ENCODE peak calls at places on chromosomes 3 and 15, in nine cellular contexts. One of them, this sample, is unnamed.

GRCh38 chr15:77830041-77830440 is 197.3 kb upstream of the LINGO1 start:
- DNase-seq in 8988T: no peak
- DNase-seq in GM03348: no peak
- DNase-seq in KG1: no peak
- DNase-seq in IMR-90: peak
- DNase-seq in transverse colon: no peak
- DNase-seq in upper lobe of left lung: no peak
- DNase-seq in ACHN: peak
- DNase-seq in NCI-H2227 treated with DMSO at 0.1 percent for 48 hours: no peak
- DNase-seq in this sample: no peak

GRCh38 chr3:134652409-134652831 is 1.6 kb upstream of the KY start:
- DNase-seq in 8988T: no peak
- DNase-seq in GM03348: peak
- DNase-seq in KG1: no peak
- DNase-seq in IMR-90: peak
- DNase-seq in transverse colon: no peak
- DNase-seq in upper lobe of left lung: peak
- DNase-seq in ACHN: no peak
- DNase-seq in NCI-H2227 treated with DMSO at 0.1 percent for 48 hours: no peak
- DNase-seq in this sample: peak

GRCh38 chr3:42210731-42211130 is 55.3 kb downstream of the CCK start:
- DNase-seq in 8988T: no peak
- DNase-seq in GM03348: no peak
- DNase-seq in KG1: no peak
- DNase-seq in IMR-90: no peak
- DNase-seq in transverse colon: no peak
- DNase-seq in upper lobe of left lung: no peak
- DNase-seq in ACHN: no peak
- DNase-seq in NCI-H2227 treated with DMSO at 0.1 percent for 48 hours: no peak
- DNase-seq in this sample: no peak

GRCh38 chr3:197478746-197479668 is 76.8 kb downstream of the BDH1 start:
- DNase-seq in 8988T: no peak
- DNase-seq in GM03348: peak
- DNase-seq in KG1: no peak
- DNase-seq in IMR-90: no peak
- DNase-seq in transverse colon: no peak
- DNase-seq in upper lobe of left lung: no peak
- DNase-seq in ACHN: no peak
- DNase-seq in NCI-H2227 treated with DMSO at 0.1 percent for 48 hours: no peak
- DNase-seq in this sample: peak

GRCh38 chr3:122947621-122948202 is 79.9 kb downstream of the SEMA5B start:
- DNase-seq in 8988T: no peak
- DNase-seq in GM03348: no peak
- DNase-seq in KG1: no peak
- DNase-seq in IMR-90: peak
- DNase-seq in transverse colon: no peak
- DNase-seq in upper lobe of left lung: no peak
- DNase-seq in ACHN: no peak
- DNase-seq in NCI-H2227 treated with DMSO at 0.1 percent for 48 hours: no peak
- DNase-seq in this sample: no peak

GRCh38 chr3:49410102-49410843 is 1.5 kb downstream of the RHOA start:
- DNase-seq in 8988T: no peak
- DNase-seq in GM03348: no peak
- DNase-seq in KG1: no peak
- DNase-seq in IMR-90: no peak
- DNase-seq in transverse colon: no peak
- DNase-seq in upper lobe of left lung: no peak
- DNase-seq in ACHN: no peak
- DNase-seq in NCI-H2227 treated with DMSO at 0.1 percent for 48 hours: no peak
- DNase-seq in this sample: no peak

GRCh38 chr3:175255698-175256097 is 396.6 kb downstream of the NAALADL2 start:
- DNase-seq in 8988T: no peak
- DNase-seq in GM03348: peak
- DNase-seq in KG1: no peak
- DNase-seq in IMR-90: peak
- DNase-seq in transverse colon: no peak
- DNase-seq in upper lobe of left lung: no peak
- DNase-seq in ACHN: no peak
- DNase-seq in NCI-H2227 treated with DMSO at 0.1 percent for 48 hours: no peak
- DNase-seq in this sample: no peak

GRCh38 chr3:141653872-141654271 is 84.2 kb upstream of the RNF7 start:
- DNase-seq in 8988T: no peak
- DNase-seq in GM03348: no peak
- DNase-seq in KG1: no peak
- DNase-seq in IMR-90: no peak
- DNase-seq in transverse colon: no peak
- DNase-seq in upper lobe of left lung: no peak
- DNase-seq in ACHN: no peak
- DNase-seq in NCI-H2227 treated with DMSO at 0.1 percent for 48 hours: no peak
- DNase-seq in this sample: no peak

GRCh38 chr15:38072007-38072506 is 137.6 kb downstream of the TMCO5A start:
- DNase-seq in 8988T: no peak
- DNase-seq in GM03348: no peak
- DNase-seq in KG1: no peak
- DNase-seq in IMR-90: no peak
- DNase-seq in transverse colon: no peak
- DNase-seq in upper lobe of left lung: no peak
- DNase-seq in ACHN: no peak
- DNase-seq in NCI-H2227 treated with DMSO at 0.1 percent for 48 hours: no peak
- DNase-seq in this sample: no peak

GRCh38 chr15:36886135-36887011 is 214.0 kb downstream of the MEIS2 start:
- DNase-seq in 8988T: no peak
- DNase-seq in GM03348: no peak
- DNase-seq in KG1: no peak
- DNase-seq in IMR-90: no peak
- DNase-seq in transverse colon: no peak
- DNase-seq in upper lobe of left lung: no peak
- DNase-seq in ACHN: no peak
- DNase-seq in NCI-H2227 treated with DMSO at 0.1 percent for 48 hours: no peak
- DNase-seq in this sample: no peak

GRCh38 chr3:32460031-32460749 is 42.5 kb downstream of the CMTM6 start:
- DNase-seq in 8988T: no peak
- DNase-seq in GM03348: peak
- DNase-seq in KG1: peak
- DNase-seq in IMR-90: no peak
- DNase-seq in transverse colon: peak
- DNase-seq in upper lobe of left lung: peak
- DNase-seq in ACHN: no peak
- DNase-seq in NCI-H2227 treated with DMSO at 0.1 percent for 48 hours: peak
- DNase-seq in this sample: no peak

GRCh38 chr3:143135150-143135549 is 15.6 kb downstream of the CHST2 start:
- DNase-seq in 8988T: peak
- DNase-seq in GM03348: peak
- DNase-seq in KG1: no peak
- DNase-seq in IMR-90: peak
- DNase-seq in transverse colon: no peak
- DNase-seq in upper lobe of left lung: no peak
- DNase-seq in ACHN: peak
- DNase-seq in NCI-H2227 treated with DMSO at 0.1 percent for 48 hours: no peak
- DNase-seq in this sample: peak

GRCh38 chr3:58630081-58630709 is 36.4 kb downstream of the FAM3D start:
- DNase-seq in 8988T: peak
- DNase-seq in GM03348: peak
- DNase-seq in KG1: peak
- DNase-seq in IMR-90: peak
- DNase-seq in transverse colon: peak
- DNase-seq in upper lobe of left lung: no peak
- DNase-seq in ACHN: peak
- DNase-seq in NCI-H2227 treated with DMSO at 0.1 percent for 48 hours: peak
- DNase-seq in this sample: peak

GRCh38 chr15:62758126-62758951 is 284.2 kb upstream of the TPM1 start:
- DNase-seq in 8988T: no peak
- DNase-seq in GM03348: peak
- DNase-seq in KG1: no peak
- DNase-seq in IMR-90: peak
- DNase-seq in transverse colon: peak
- DNase-seq in upper lobe of left lung: no peak
- DNase-seq in ACHN: peak
- DNase-seq in NCI-H2227 treated with DMSO at 0.1 percent for 48 hours: no peak
- DNase-seq in this sample: peak

GRCh38 chr3:13685721-13686120 is 136.8 kb downstream of the FBLN2 start:
- DNase-seq in 8988T: no peak
- DNase-seq in GM03348: no peak
- DNase-seq in KG1: no peak
- DNase-seq in IMR-90: no peak
- DNase-seq in transverse colon: no peak
- DNase-seq in upper lobe of left lung: no peak
- DNase-seq in ACHN: no peak
- DNase-seq in NCI-H2227 treated with DMSO at 0.1 percent for 48 hours: no peak
- DNase-seq in this sample: no peak

GRCh38 chr3:33144433-33144832 is 30.6 kb downstream of the CRTAP start:
- DNase-seq in 8988T: no peak
- DNase-seq in GM03348: no peak
- DNase-seq in KG1: no peak
- DNase-seq in IMR-90: no peak
- DNase-seq in transverse colon: no peak
- DNase-seq in upper lobe of left lung: no peak
- DNase-seq in ACHN: peak
- DNase-seq in NCI-H2227 treated with DMSO at 0.1 percent for 48 hours: no peak
- DNase-seq in this sample: no peak

GRCh38 chr3:147409143-147410121 is at the start of gene ZIC1:
- DNase-seq in 8988T: no peak
- DNase-seq in GM03348: no peak
- DNase-seq in KG1: no peak
- DNase-seq in IMR-90: no peak
- DNase-seq in transverse colon: no peak
- DNase-seq in upper lobe of left lung: peak
- DNase-seq in ACHN: no peak
- DNase-seq in NCI-H2227 treated with DMSO at 0.1 percent for 48 hours: no peak
- DNase-seq in this sample: no peak

GRCh38 chr15:40906947-40907802 is 12.9 kb downstream of the VPS18 start:
- DNase-seq in 8988T: no peak
- DNase-seq in GM03348: no peak
- DNase-seq in KG1: no peak
- DNase-seq in IMR-90: peak
- DNase-seq in transverse colon: peak
- DNase-seq in upper lobe of left lung: peak
- DNase-seq in ACHN: no peak
- DNase-seq in NCI-H2227 treated with DMSO at 0.1 percent for 48 hours: peak
- DNase-seq in this sample: no peak

GRCh38 chr15:83698294-83698693 is 44.4 kb downstream of the ADAMTSL3 start:
- DNase-seq in 8988T: no peak
- DNase-seq in GM03348: peak
- DNase-seq in KG1: no peak
- DNase-seq in IMR-90: peak
- DNase-seq in transverse colon: peak
- DNase-seq in upper lobe of left lung: no peak
- DNase-seq in ACHN: peak
- DNase-seq in NCI-H2227 treated with DMSO at 0.1 percent for 48 hours: no peak
- DNase-seq in this sample: peak

GRCh38 chr15:23440596-23440995 is 6.4 kb downstream of the GOLGA6L2 start:
- DNase-seq in 8988T: no peak
- DNase-seq in GM03348: no peak
- DNase-seq in KG1: no peak
- DNase-seq in IMR-90: no peak
- DNase-seq in transverse colon: no peak
- DNase-seq in upper lobe of left lung: no peak
- DNase-seq in ACHN: no peak
- DNase-seq in NCI-H2227 treated with DMSO at 0.1 percent for 48 hours: no peak
- DNase-seq in this sample: no peak

GRCh38 chr3:98602078-98602678 is 8.8 kb upstream of the CPOX start:
- DNase-seq in 8988T: no peak
- DNase-seq in GM03348: peak
- DNase-seq in KG1: no peak
- DNase-seq in IMR-90: peak
- DNase-seq in transverse colon: no peak
- DNase-seq in upper lobe of left lung: no peak
- DNase-seq in ACHN: peak
- DNase-seq in NCI-H2227 treated with DMSO at 0.1 percent for 48 hours: peak
- DNase-seq in this sample: peak

GRCh38 chr3:18234717-18235335 is 190.3 kb downstream of the SATB1 start:
- DNase-seq in 8988T: no peak
- DNase-seq in GM03348: no peak
- DNase-seq in KG1: no peak
- DNase-seq in IMR-90: no peak
- DNase-seq in transverse colon: no peak
- DNase-seq in upper lobe of left lung: no peak
- DNase-seq in ACHN: no peak
- DNase-seq in NCI-H2227 treated with DMSO at 0.1 percent for 48 hours: no peak
- DNase-seq in this sample: no peak

GRCh38 chr3:161264771-161265343 is 43.7 kb downstream of the NMD3 start:
- DNase-seq in 8988T: no peak
- DNase-seq in GM03348: peak
- DNase-seq in KG1: no peak
- DNase-seq in IMR-90: peak
- DNase-seq in transverse colon: no peak
- DNase-seq in upper lobe of left lung: no peak
- DNase-seq in ACHN: no peak
- DNase-seq in NCI-H2227 treated with DMSO at 0.1 percent for 48 hours: no peak
- DNase-seq in this sample: no peak

GRCh38 chr15:22918056-22918455 is 62.1 kb downstream of the CYFIP1 start:
- DNase-seq in 8988T: peak
- DNase-seq in GM03348: no peak
- DNase-seq in KG1: no peak
- DNase-seq in IMR-90: peak
- DNase-seq in transverse colon: no peak
- DNase-seq in upper lobe of left lung: peak
- DNase-seq in ACHN: no peak
- DNase-seq in NCI-H2227 treated with DMSO at 0.1 percent for 48 hours: no peak
- DNase-seq in this sample: peak

GRCh38 chr3:39639344-39640236 is 169.8 kb upstream of the MYRIP start:
- DNase-seq in 8988T: peak
- DNase-seq in GM03348: peak
- DNase-seq in KG1: peak
- DNase-seq in IMR-90: peak
- DNase-seq in transverse colon: no peak
- DNase-seq in upper lobe of left lung: no peak
- DNase-seq in ACHN: peak
- DNase-seq in NCI-H2227 treated with DMSO at 0.1 percent for 48 hours: no peak
- DNase-seq in this sample: peak

GRCh38 chr3:139654637-139655365 is 23.0 kb downstream of the NMNAT3 start:
- DNase-seq in 8988T: no peak
- DNase-seq in GM03348: no peak
- DNase-seq in KG1: no peak
- DNase-seq in IMR-90: no peak
- DNase-seq in transverse colon: no peak
- DNase-seq in upper lobe of left lung: no peak
- DNase-seq in ACHN: no peak
- DNase-seq in NCI-H2227 treated with DMSO at 0.1 percent for 48 hours: no peak
- DNase-seq in this sample: no peak

GRCh38 chr3:111801697-111802655 is 57.1 kb upstream of the PHLDB2 start:
- DNase-seq in 8988T: no peak
- DNase-seq in GM03348: peak
- DNase-seq in KG1: no peak
- DNase-seq in IMR-90: peak
- DNase-seq in transverse colon: no peak
- DNase-seq in upper lobe of left lung: no peak
- DNase-seq in ACHN: no peak
- DNase-seq in NCI-H2227 treated with DMSO at 0.1 percent for 48 hours: no peak
- DNase-seq in this sample: peak

GRCh38 chr15:100336061-100336460 is 5.7 kb downstream of the ADAMTS17 start:
- DNase-seq in 8988T: no peak
- DNase-seq in GM03348: no peak
- DNase-seq in KG1: no peak
- DNase-seq in IMR-90: no peak
- DNase-seq in transverse colon: no peak
- DNase-seq in upper lobe of left lung: no peak
- DNase-seq in ACHN: no peak
- DNase-seq in NCI-H2227 treated with DMSO at 0.1 percent for 48 hours: no peak
- DNase-seq in this sample: no peak

GRCh38 chr15:77538793-77539487 is 93.8 kb downstream of the LINGO1 start:
- DNase-seq in 8988T: no peak
- DNase-seq in GM03348: no peak
- DNase-seq in KG1: no peak
- DNase-seq in IMR-90: no peak
- DNase-seq in transverse colon: peak
- DNase-seq in upper lobe of left lung: no peak
- DNase-seq in ACHN: no peak
- DNase-seq in NCI-H2227 treated with DMSO at 0.1 percent for 48 hours: no peak
- DNase-seq in this sample: no peak

GRCh38 chr15:72888211-72888610 is 104.7 kb upstream of the ADPGK start:
- DNase-seq in 8988T: no peak
- DNase-seq in GM03348: no peak
- DNase-seq in KG1: no peak
- DNase-seq in IMR-90: no peak
- DNase-seq in transverse colon: no peak
- DNase-seq in upper lobe of left lung: no peak
- DNase-seq in ACHN: no peak
- DNase-seq in NCI-H2227 treated with DMSO at 0.1 percent for 48 hours: no peak
- DNase-seq in this sample: no peak

GRCh38 chr3:124985358-124985757 is 50.8 kb upstream of the MUC13 start:
- DNase-seq in 8988T: peak
- DNase-seq in GM03348: peak
- DNase-seq in KG1: no peak
- DNase-seq in IMR-90: peak
- DNase-seq in transverse colon: no peak
- DNase-seq in upper lobe of left lung: no peak
- DNase-seq in ACHN: peak
- DNase-seq in NCI-H2227 treated with DMSO at 0.1 percent for 48 hours: no peak
- DNase-seq in this sample: no peak

This sample was measured in RCC 7860.